ENCODE peak calls at places on chromosome 11, in eight cellular contexts. K is ACHN; L is activated CD8-positive, alpha-beta memory T cell treated with anti-CD3 and anti-CD28 coated beads, Interleukin-2, amount 50 U/mL, for 4 hours; B is GM04503; N is B cell; F is stomach; W is activated CD4-positive, alpha-beta T cell treated with anti-CD3 and anti-CD28 coated beads for 4 hours; Q is AG08396. U is an unnamed sample.

GRCh38 chr11:121741954-121742361 is 289.2 kb upstream of the SORL1-AS1 start:
- DNase-seq in K (no peak), L (no peak), B (no peak), N (no peak), F (no peak), W (no peak), Q (peak), U (no peak)

GRCh38 chr11:68444566-68444965 is 16.0 kb upstream of the PPP6R3 start:
- DNase-seq in K (no peak), L (no peak), B (no peak), N (no peak), F (no peak), W (no peak), Q (no peak), U (no peak)

GRCh38 chr11:78298216-78298860 is 109.6 kb downstream of the USP35 start:
- DNase-seq in K (no peak), L (no peak), B (no peak), N (no peak), F (no peak), W (no peak), Q (no peak), U (no peak)

GRCh38 chr11:88623536-88623935 is 286.0 kb upstream of the CTSC start:
- DNase-seq in K (no peak), L (no peak), B (no peak), N (no peak), F (no peak), W (no peak), Q (no peak), U (peak)

GRCh38 chr11:126799974-126800373 is 200.6 kb downstream of the KIRREL3 start:
- DNase-seq in K (no peak), L (no peak), B (peak), N (no peak), F (no peak), W (no peak), Q (peak), U (no peak)

GRCh38 chr11:93969925-93970922 is 50.9 kb upstream of the HEPHL1 start:
- DNase-seq in K (no peak), L (no peak), B (no peak), N (no peak), F (no peak), W (no peak), Q (no peak), U (no peak)

GRCh38 chr11:80320765-80321164 is 879.9 kb upstream of the TENM4 start:
- DNase-seq in K (peak), L (no peak), B (no peak), N (no peak), F (no peak), W (no peak), Q (no peak), U (no peak)

GRCh38 chr11:27277843-27278242 is 85.2 kb downstream of the CCDC34 start:
- DNase-seq in K (no peak), L (no peak), B (no peak), N (no peak), F (no peak), W (no peak), Q (no peak), U (no peak)

GRCh38 chr11:1327064-1327460 is 17.6 kb upstream of the TOLLIP start:
- DNase-seq in K (no peak), L (no peak), B (no peak), N (no peak), F (no peak), W (no peak), Q (no peak), U (no peak)

GRCh38 chr11:45982656-45983470 is 60.4 kb downstream of the LARGE2 start:
- DNase-seq in K (peak), L (no peak), B (no peak), N (no peak), F (no peak), W (peak), Q (peak), U (peak)

GRCh38 chr11:2521681-2522630 is 77.1 kb downstream of the KCNQ1 start:
- DNase-seq in K (no peak), L (peak), B (no peak), N (peak), F (peak), W (no peak), Q (no peak), U (no peak)

GRCh38 chr11:122494171-122494570 is 161.4 kb upstream of the UBASH3B start:
- DNase-seq in K (no peak), L (no peak), B (no peak), N (no peak), F (no peak), W (no peak), Q (no peak), U (no peak)

GRCh38 chr11:131302831-131303230 is 67.6 kb upstream of the NTM start:
- DNase-seq in K (no peak), L (no peak), B (peak), N (no peak), F (no peak), W (no peak), Q (no peak), U (no peak)

GRCh38 chr11:102256251-102256650 is 61.0 kb upstream of the BIRC3 start:
- DNase-seq in K (no peak), L (no peak), B (no peak), N (no peak), F (no peak), W (no peak), Q (peak), U (peak)

GRCh38 chr11:130721736-130722135 is 194.5 kb downstream of the SNX19 start:
- DNase-seq in K (no peak), L (no peak), B (no peak), N (no peak), F (no peak), W (no peak), Q (no peak), U (peak)

GRCh38 chr11:128669491-128669890 is 24.4 kb upstream of the FLI1 start:
- DNase-seq in K (no peak), L (no peak), B (peak), N (no peak), F (no peak), W (no peak), Q (no peak), U (no peak)

GRCh38 chr11:19646921-19647320 is 65.7 kb upstream of the NAV2 start:
- DNase-seq in K (peak), L (no peak), B (peak), N (no peak), F (no peak), W (no peak), Q (peak), U (no peak)

GRCh38 chr11:120518356-120518755 is 6.8 kb downstream of the GRIK4 start:
- DNase-seq in K (no peak), L (no peak), B (no peak), N (no peak), F (no peak), W (no peak), Q (no peak), U (no peak)

GRCh38 chr11:66112640-66113098 is 42.6 kb downstream of the PACS1 start:
- DNase-seq in K (no peak), L (no peak), B (peak), N (no peak), F (no peak), W (no peak), Q (peak), U (no peak)

GRCh38 chr11:71247551-71248250 is 4.7 kb downstream of the SHANK2 start:
- DNase-seq in K (no peak), L (no peak), B (no peak), N (no peak), F (peak), W (no peak), Q (no peak), U (no peak)

GRCh38 chr11:87097582-87097981 is 59.8 kb downstream of the TMEM135 start:
- DNase-seq in K (peak), L (no peak), B (no peak), N (peak), F (peak), W (peak), Q (peak), U (peak)

GRCh38 chr11:122085264-122085663 is 30.8 kb downstream of the BLID start:
- DNase-seq in K (no peak), L (no peak), B (peak), N (no peak), F (no peak), W (no peak), Q (no peak), U (no peak)

GRCh38 chr11:34439521-34440258 is 956 bp downstream of the CAT start:
- DNase-seq in K (peak), L (no peak), B (no peak), N (no peak), F (no peak), W (no peak), Q (no peak), U (peak)

GRCh38 chr11:36617543-36617942 is 19.5 kb upstream of the RAG2 start:
- DNase-seq in K (no peak), L (no peak), B (no peak), N (no peak), F (no peak), W (no peak), Q (no peak), U (no peak)

GRCh38 chr11:1708716-1709115 is 11.7 kb downstream of the KRTAP5-6 start:
- DNase-seq in K (no peak), L (no peak), B (no peak), N (no peak), F (no peak), W (no peak), Q (no peak), U (no peak)

GRCh38 chr11:59207988-59208432 is 4.7 kb downstream of the MPEG1 start:
- DNase-seq in K (peak), L (peak), B (no peak), N (peak), F (peak), W (peak), Q (peak), U (peak)

GRCh38 chr11:33479216-33479615 is 221.4 kb downstream of the C11orf91 start:
- DNase-seq in K (no peak), L (no peak), B (no peak), N (no peak), F (no peak), W (no peak), Q (no peak), U (no peak)

GRCh38 chr11:46295312-46295995 is 18.0 kb downstream of the CREB3L1 start:
- DNase-seq in K (peak), L (peak), B (no peak), N (peak), F (peak), W (peak), Q (peak), U (peak)

GRCh38 chr11:1113405-1114201 is 38.9 kb downstream of the MUC2 start:
- DNase-seq in K (no peak), L (peak), B (no peak), N (no peak), F (no peak), W (no peak), Q (no peak), U (no peak)

GRCh38 chr11:128171496-128171895 is 415.9 kb downstream of the ETS1 start:
- DNase-seq in K (no peak), L (no peak), B (no peak), N (no peak), F (no peak), W (no peak), Q (no peak), U (no peak)

GRCh38 chr11:1121343-1122331 is 36.1 kb upstream of the MUC5AC start:
- DNase-seq in K (no peak), L (peak), B (no peak), N (no peak), F (peak), W (no peak), Q (no peak), U (no peak)

GRCh38 chr11:131875611-131876010 is 505.2 kb downstream of the NTM start:
- DNase-seq in K (no peak), L (no peak), B (no peak), N (no peak), F (no peak), W (no peak), Q (no peak), U (no peak)

GRCh38 chr11:75208444-75208843 is 32.1 kb upstream of the TPBGL start:
- DNase-seq in K (no peak), L (no peak), B (no peak), N (no peak), F (no peak), W (no peak), Q (no peak), U (no peak)